ENCODE peak calls at places on chromosomes 13 and 19, in eight cellular contexts. R is progenitor cell of endocrine pancreas, M is mammary epithelial cell, U is brain microvascular endothelial cell, Z is prostate gland, D is A549, P is dorsolateral prefrontal cortex, A is cardiac fibroblast. J is an unnamed sample.
A peak's percentile ranks its signal among the peaks of the same experiment; 100 is the strongest.

GRCh38 chr13:107590556-107590955 is 624.8 kb downstream of the LIG4 start:
- DNase-seq in U (no peak), D (no peak), P (no peak), M (no peak), R (no peak), Z (no peak), A (no peak), J (no peak)

GRCh38 chr13:23980160-23980551 is 82.9 kb upstream of the C1QTNF9B start:
- DNase-seq in D (peak; percentile 17), A (peak; percentile 81), Z (peak; percentile 79), R (peak; percentile 73), U (peak; percentile 93), P (peak; percentile 85), M (peak; percentile 60), J (peak; percentile 89)

GRCh38 chr19:33301011-33301899 is 1.1 kb downstream of the CEBPA start:
- DNase-seq in M (no peak), D (peak; percentile 59), Z (peak; percentile 27), R (no peak), A (peak; percentile 9), P (peak; percentile 30), U (no peak), J (no peak)

GRCh38 chr13:39016789-39017188 is 21.1 kb downstream of the PROSER1 start:
- DNase-seq in R (no peak), Z (no peak), M (peak; percentile 37), U (no peak), D (peak; percentile 29), P (no peak), A (peak; percentile 45), J (peak; percentile 11)

GRCh38 chr13:50575138-50575537 is 268.4 kb downstream of the DLEU7 start:
- DNase-seq in R (no peak), P (no peak), D (no peak), Z (no peak), U (no peak), A (no peak), M (no peak), J (no peak)

GRCh38 chr19:33235996-33236350 is 10.3 kb upstream of the SLC7A10 start:
- DNase-seq in R (no peak), A (no peak), P (no peak), D (no peak), M (no peak), U (no peak), Z (no peak), J (no peak)

GRCh38 chr19:32687681-32688080 is 3.9 kb upstream of the NUDT19 start:
- DNase-seq in M (no peak), U (no peak), D (no peak), Z (no peak), P (no peak), A (no peak), R (no peak), J (no peak)

GRCh38 chr13:33186851-33187250 is 98.7 kb downstream of the STARD13 start:
- DNase-seq in M (no peak), R (no peak), A (peak; percentile 90), U (peak; percentile 89), P (no peak), Z (no peak), D (no peak), J (no peak)

GRCh38 chr19:1219786-1220451 is 14.3 kb downstream of the STK11 start:
- DNase-seq in D (no peak), U (no peak), A (no peak), P (no peak), M (no peak), Z (no peak), R (no peak), J (no peak)

GRCh38 chr19:1218751-1219567 is 13.4 kb downstream of the STK11 start:
- DNase-seq in A (no peak), M (no peak), R (no peak), P (no peak), Z (no peak), U (no peak), D (no peak), J (no peak)

GRCh38 chr19:1221904-1222255 is 15.9 kb downstream of the CBARP start:
- DNase-seq in R (no peak), A (no peak), U (no peak), Z (no peak), P (no peak), D (no peak), M (no peak), J (no peak)

GRCh38 chr19:1221141-1221903 is 15.7 kb downstream of the STK11 start:
- DNase-seq in U (no peak), P (peak; percentile 72), D (peak; percentile 61), A (peak; percentile 58), R (no peak), M (no peak), Z (no peak), J (peak; percentile 61)

DNA sequence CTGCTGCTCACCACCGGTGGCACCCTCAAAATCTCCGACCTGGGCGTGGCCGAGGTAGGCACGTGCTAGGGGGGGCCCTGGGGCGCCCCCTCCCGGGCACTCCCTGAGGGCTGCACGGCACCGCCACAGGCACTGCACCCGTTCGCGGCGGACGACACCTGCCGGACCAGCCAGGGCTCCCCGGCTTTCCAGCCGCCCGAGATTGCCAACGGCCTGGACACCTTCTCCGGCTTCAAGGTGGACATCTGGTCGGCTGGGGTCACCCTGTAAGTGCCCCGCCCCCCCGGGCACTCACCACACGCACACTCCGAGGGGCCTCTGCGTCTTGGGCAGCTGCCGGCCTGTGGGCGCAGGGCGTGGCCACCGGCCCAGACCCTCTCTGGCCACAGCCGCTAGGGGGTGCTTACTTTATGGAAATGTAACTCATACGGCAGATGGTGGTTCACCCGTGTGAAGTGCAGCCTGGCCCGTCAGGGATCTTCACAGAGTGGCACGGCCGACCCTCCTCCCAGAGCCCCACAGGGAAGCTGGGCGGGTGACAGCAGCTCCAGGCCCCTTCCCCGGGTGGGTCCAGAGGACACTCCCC is 15.0 kb downstream of the STK11 start:
- DNase-seq in P (no peak), Z (no peak), A (no peak), R (no peak), U (no peak), M (no peak), D (peak; percentile 50), J (no peak)
- TF ChIP-seq CTCF in P (no peak), Z (no peak), A (peak; percentile 4), R (no peak), U (peak; percentile 41), M (no peak), D (peak; percentile 14), J (no peak)

DNA sequence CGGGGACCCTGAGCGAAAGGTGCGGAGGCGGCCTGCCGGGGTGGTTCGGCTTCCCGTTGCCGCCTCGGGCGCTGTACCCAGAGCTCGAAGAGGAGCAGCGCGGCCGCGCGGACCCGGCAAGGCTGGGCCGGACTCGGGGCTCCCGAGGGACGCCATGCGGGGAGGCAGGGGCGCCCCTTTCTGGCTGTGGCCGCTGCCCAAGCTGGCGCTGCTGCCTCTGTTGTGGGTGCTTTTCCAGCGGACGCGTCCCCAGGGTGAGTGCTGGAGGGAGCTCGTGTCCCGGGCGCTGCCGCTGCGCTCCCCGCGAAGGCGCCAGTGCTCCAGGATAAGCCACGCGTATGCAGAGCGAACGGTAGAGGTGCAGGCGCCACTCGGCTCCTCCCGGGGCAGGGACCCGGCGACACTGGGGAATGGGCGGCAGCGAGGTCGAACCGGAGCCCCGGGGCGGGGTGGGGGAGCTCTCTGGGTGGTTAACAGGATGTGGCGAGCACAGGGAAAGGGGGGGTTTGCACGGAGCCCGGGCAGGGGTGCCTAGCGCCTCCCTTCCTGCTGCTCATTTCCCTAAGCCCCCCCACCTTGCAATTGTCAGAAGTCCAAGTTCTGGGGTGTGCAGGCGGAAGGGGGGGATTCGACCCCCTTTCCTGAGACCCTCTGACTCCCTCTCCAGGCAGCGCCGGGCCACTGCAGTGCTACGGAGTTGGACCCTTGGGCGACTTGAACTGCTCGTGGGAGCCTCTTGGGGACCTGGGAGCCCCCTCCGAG is at the start of gene IL27RA:
- DNase-seq in P (peak; percentile 35), U (peak; percentile 15), D (peak; percentile 68), Z (peak; percentile 26), M (peak; percentile 61), R (peak; percentile 39), A (peak; percentile 43), J (peak; percentile 48)
- TF ChIP-seq CTCF in P (peak; percentile 53), U (peak; percentile 87), D (peak; percentile 46), Z (peak; percentile 15), M (peak; percentile 67), R (peak; percentile 61), A (peak; percentile 82), J (peak; percentile 65)

DNA sequence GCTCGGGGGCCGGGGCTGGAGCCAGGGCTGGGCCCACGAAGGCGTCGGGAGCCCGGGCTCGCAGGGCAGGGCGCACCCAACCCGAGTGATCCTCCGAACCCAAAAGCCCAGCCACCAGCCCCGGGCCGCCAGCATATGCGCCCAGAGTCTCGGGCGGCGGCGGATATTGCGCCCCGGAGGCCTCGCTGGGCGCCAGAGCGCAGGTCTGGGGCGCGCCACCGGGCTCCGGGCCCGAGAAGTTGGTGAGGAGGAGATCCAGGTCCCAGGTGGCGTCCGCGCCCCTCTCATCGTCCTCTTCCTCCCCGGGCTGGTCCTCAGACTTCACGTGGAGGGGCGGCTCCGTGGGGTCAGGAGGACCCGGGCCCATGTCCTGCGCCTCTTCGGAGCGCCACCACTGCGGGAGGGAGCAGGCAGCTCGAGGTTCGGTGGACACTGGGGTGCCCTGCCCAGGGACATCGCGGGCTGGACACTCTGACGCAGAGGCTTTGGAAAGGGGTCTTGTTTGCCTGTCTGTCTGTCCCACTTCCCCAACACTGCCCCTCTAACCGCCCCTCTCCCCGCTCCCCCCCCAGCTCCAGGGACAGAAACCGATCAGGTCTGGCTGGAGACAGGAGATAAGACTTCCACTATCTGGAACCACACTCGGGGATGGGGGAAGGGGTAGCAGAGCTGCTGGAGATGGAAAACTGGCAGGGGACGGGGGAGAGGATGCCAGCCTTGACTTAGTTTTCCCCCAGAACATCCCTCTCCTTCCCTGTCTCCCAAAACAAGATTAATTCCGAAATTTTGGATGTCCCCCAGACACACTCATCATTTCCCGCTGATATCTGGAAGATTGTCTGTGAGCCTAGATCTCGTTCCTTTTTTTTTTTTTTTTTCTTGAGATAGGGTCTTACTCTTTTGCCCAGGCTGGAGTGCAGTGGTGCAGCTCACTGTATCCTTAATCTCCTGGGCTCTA is 973 bp downstream of the KLF1 start:
- DNase-seq in D (no peak), P (no peak), Z (no peak), R (no peak), M (no peak), A (peak; percentile 16), U (no peak), J (no peak)
- TF ChIP-seq CTCF in D (peak; percentile 11), P (no peak), Z (no peak), R (no peak), M (no peak), A (no peak), U (no peak), J (no peak)

DNA sequence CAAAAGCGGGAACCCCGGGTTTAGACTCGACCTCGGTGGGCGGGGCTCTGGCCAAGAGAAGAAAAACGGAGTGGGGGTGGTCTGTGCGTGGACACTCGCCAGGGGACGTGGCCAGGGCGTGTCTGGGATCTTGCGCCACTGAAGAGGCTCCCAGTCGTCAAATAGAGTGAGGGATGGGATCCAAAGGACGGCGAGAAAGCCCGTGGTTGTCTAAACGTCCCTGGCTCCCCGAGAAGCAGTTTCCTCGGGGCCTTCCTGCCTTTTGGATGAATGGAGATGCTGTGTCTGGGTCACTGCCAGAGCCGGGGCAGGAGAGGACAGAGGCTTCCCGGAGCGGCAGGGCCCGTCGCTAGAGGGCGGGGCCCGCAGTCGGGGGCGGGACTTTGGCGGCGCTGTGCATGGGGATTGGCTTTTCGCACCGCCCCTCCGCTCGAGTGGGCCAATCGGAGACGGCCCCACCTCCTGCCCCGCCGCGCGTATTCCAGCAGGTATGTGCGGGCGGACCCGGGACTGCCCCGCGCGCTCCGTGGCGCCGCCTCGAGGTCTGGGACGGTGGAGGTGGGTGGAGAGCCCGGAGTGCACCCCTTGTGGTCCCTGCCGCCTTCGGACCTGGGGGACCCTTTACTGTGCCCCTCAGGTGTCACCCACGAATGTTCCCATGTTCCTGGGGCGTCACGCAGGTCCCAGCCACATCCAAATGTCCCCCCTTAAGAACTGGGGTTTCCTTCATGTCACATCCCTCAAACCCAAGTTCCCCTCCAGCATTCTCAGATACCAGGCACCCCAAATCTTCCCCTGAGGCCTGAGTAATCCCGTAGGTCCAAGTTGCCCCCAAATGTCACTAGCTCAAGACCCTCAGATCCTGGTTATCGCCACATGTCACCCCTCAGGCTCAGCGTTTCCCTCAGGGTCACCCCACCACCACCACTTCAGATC is 38.4 kb downstream of the ZSWIM4 start:
- DNase-seq in M (peak; percentile 87), R (peak; percentile 94), D (peak; percentile 91), Z (peak; percentile 95), A (peak; percentile 91), P (peak; percentile 94), U (peak; percentile 81), J (peak; percentile 94)
- TF ChIP-seq CTCF in M (peak; percentile 64), R (peak; percentile 61), D (no peak), Z (peak; percentile 43), A (peak; percentile 49), P (peak; percentile 49), U (peak; percentile 59), J (peak; percentile 61)